ENCODE peak calls at places on chromosome 3, in six cellular contexts. One of them, this sample, is unnamed.

GRCh38 chr3:51224283-51224682 is 160.8 kb upstream of the MANF start:
- DNase-seq in kidney tubule cell: no peak
- DNase-seq in AG08395: no peak
- DNase-seq in COR-L47: no peak
- DNase-seq in IMR-90: no peak
- DNase-seq in NCI-H1092: no peak
- DNase-seq in this sample: no peak

GRCh38 chr3:32176989-32177701 is 61.3 kb upstream of the CMTM8 start:
- DNase-seq in IMR-90: peak; percentile 37
- DNase-seq in COR-L47: peak; percentile 21
- DNase-seq in AG08395: peak; percentile 37
- DNase-seq in kidney tubule cell: peak; percentile 79
- DNase-seq in NCI-H1092: no peak
- DNase-seq in this sample: peak; percentile 57

GRCh38 chr3:101936419-101937331 is 87.4 kb downstream of the NFKBIZ start:
- DNase-seq in COR-L47: no peak
- DNase-seq in NCI-H1092: no peak
- DNase-seq in AG08395: peak; percentile 82
- DNase-seq in IMR-90: peak; percentile 94
- DNase-seq in kidney tubule cell: peak; percentile 99
- DNase-seq in this sample: no peak

GRCh38 chr3:134030382-134030753 is 643 bp upstream of the SLCO2A1 start:
- DNase-seq in COR-L47: no peak
- DNase-seq in AG08395: no peak
- DNase-seq in NCI-H1092: peak; percentile 18
- DNase-seq in kidney tubule cell: no peak
- DNase-seq in IMR-90: no peak
- DNase-seq in this sample: no peak

GRCh38 chr3:14222900-14223594 is 44.4 kb downstream of the LSM3 start:
- DNase-seq in NCI-H1092: no peak
- DNase-seq in COR-L47: no peak
- DNase-seq in AG08395: no peak
- DNase-seq in kidney tubule cell: no peak
- DNase-seq in IMR-90: no peak
- DNase-seq in this sample: no peak

GRCh38 chr3:127014536-127015281 is 31.8 kb downstream of the PLXNA1 start:
- DNase-seq in NCI-H1092: no peak
- DNase-seq in AG08395: no peak
- DNase-seq in kidney tubule cell: no peak
- DNase-seq in IMR-90: no peak
- DNase-seq in COR-L47: no peak
- DNase-seq in this sample: no peak

GRCh38 chr3:134008630-134009156 is 21.0 kb downstream of the SLCO2A1 start:
- DNase-seq in IMR-90: peak; percentile 84
- DNase-seq in AG08395: peak; percentile 75
- DNase-seq in kidney tubule cell: peak; percentile 99
- DNase-seq in COR-L47: no peak
- DNase-seq in NCI-H1092: no peak
- DNase-seq in this sample: no peak

GRCh38 chr3:54146383-54147239 is 24.3 kb downstream of the CACNA2D3 start:
- DNase-seq in COR-L47: peak; percentile 60
- DNase-seq in AG08395: peak; percentile 46
- DNase-seq in kidney tubule cell: peak; percentile 68
- DNase-seq in NCI-H1092: peak; percentile 12
- DNase-seq in IMR-90: no peak
- DNase-seq in this sample: no peak

GRCh38 chr3:122916084-122916483 is 111.5 kb downstream of the SEMA5B start:
- DNase-seq in AG08395: no peak
- DNase-seq in NCI-H1092: no peak
- DNase-seq in IMR-90: no peak
- DNase-seq in COR-L47: no peak
- DNase-seq in kidney tubule cell: no peak
- DNase-seq in this sample: no peak

GRCh38 chr3:18739098-18739431 is 313.9 kb upstream of the SATB1 start:
- DNase-seq in AG08395: no peak
- DNase-seq in COR-L47: no peak
- DNase-seq in kidney tubule cell: no peak
- DNase-seq in IMR-90: no peak
- DNase-seq in NCI-H1092: no peak
- DNase-seq in this sample: no peak

GRCh38 chr3:172685331-172686214 is 25.3 kb downstream of the NCEH1 start:
- DNase-seq in COR-L47: no peak
- DNase-seq in kidney tubule cell: peak; percentile 52
- DNase-seq in NCI-H1092: no peak
- DNase-seq in IMR-90: peak; percentile 50
- DNase-seq in AG08395: peak; percentile 57
- DNase-seq in this sample: no peak